ENCODE peak calls at places on chromosomes 5 and 9, in eight cellular contexts. B is epithelial cell of esophagus, A is HuH-7, D is D341Med, F is HS-5, Q is NCI-H446 treated with DMSO at 0.1 percent for 48 hours, P is NCI-H2029, R is AG10803. Z is an unnamed sample.

GRCh38 chr5:150245111-150245789 is 44.3 kb downstream of the CAMK2A start:
- DNase-seq in D (no peak), F (no peak), P (no peak), Q (no peak), R (peak; percentile 22), B (no peak), A (no peak), Z (peak; percentile 66)

GRCh38 chr9:113258282-113258681 is 17.1 kb downstream of the CDC26 start:
- DNase-seq in B (no peak), D (no peak), P (no peak), Q (no peak), R (no peak), A (no peak), F (no peak), Z (no peak)

GRCh38 chr9:87547665-87548064 is 50.0 kb downstream of the DAPK1 start:
- DNase-seq in A (no peak), F (no peak), D (no peak), B (peak; percentile 58), P (no peak), R (no peak), Q (no peak), Z (no peak)

GRCh38 chr5:15003511-15003920 is 131.9 kb upstream of the ANKH start:
- DNase-seq in P (peak; percentile 72), A (peak; percentile 72), Q (peak; percentile 88), F (no peak), D (peak; percentile 81), R (peak; percentile 78), B (peak; percentile 76), Z (peak; percentile 89)

GRCh38 chr5:14757853-14758252 is 93.3 kb downstream of the OTULIN start:
- DNase-seq in P (no peak), A (no peak), D (no peak), B (no peak), R (no peak), Q (no peak), F (no peak), Z (no peak)

GRCh38 chr9:121599872-121600585 is 51.4 kb upstream of the DAB2IP start:
- DNase-seq in Q (no peak), R (no peak), F (no peak), P (no peak), D (peak; percentile 60), B (no peak), A (peak; percentile 47), Z (peak; percentile 17)

GRCh38 chr5:149079883-149080282 is 17.0 kb upstream of the SH3TC2 start:
- DNase-seq in R (no peak), F (no peak), Q (no peak), A (no peak), D (no peak), P (no peak), B (no peak), Z (no peak)

GRCh38 chr5:143446535-143447226 is 43.2 kb upstream of the NR3C1 start:
- DNase-seq in R (no peak), A (no peak), B (no peak), P (no peak), D (no peak), Q (no peak), F (no peak), Z (no peak)

GRCh38 chr5:179430256-179431175 is 85.3 kb upstream of the ADAMTS2 start:
- DNase-seq in A (no peak), R (no peak), F (no peak), B (no peak), Q (no peak), P (no peak), D (no peak), Z (no peak)

GRCh38 chr5:142324871-142325676 is at the start of gene SPRY4:
- DNase-seq in F (peak; percentile 97), D (peak; percentile 94), R (peak; percentile 96), P (peak; percentile 93), Q (peak; percentile 88), A (peak; percentile 86), B (peak; percentile 97), Z (peak; percentile 98)

GRCh38 chr9:109602987-109603386 is 104.9 kb upstream of the PTPN3 start:
- DNase-seq in R (no peak), A (no peak), P (no peak), B (no peak), D (no peak), Q (peak; percentile 39), F (no peak), Z (peak; percentile 17)

GRCh38 chr9:110183208-110184145 is 24.5 kb downstream of the C9orf152 start:
- DNase-seq in Q (peak; percentile 17), D (peak; percentile 67), B (peak; percentile 84), R (peak; percentile 73), F (no peak), A (peak; percentile 70), P (peak; percentile 80), Z (peak; percentile 77)

GRCh38 chr5:172523146-172523745 is 68.9 kb upstream of the SH3PXD2B start:
- DNase-seq in B (no peak), R (no peak), F (no peak), D (no peak), Q (no peak), A (no peak), P (no peak), Z (no peak)

GRCh38 chr5:65190328-65191053 is 291.2 kb downstream of the ADAMTS6 start:
- DNase-seq in F (peak; percentile 99), P (no peak), Q (no peak), B (peak; percentile 93), D (no peak), A (no peak), R (peak; percentile 99), Z (peak; percentile 96)

GRCh38 chr5:134224905-134225779 is 731 bp downstream of the PPP2CA start:
- DNase-seq in P (peak; percentile 47), B (peak; percentile 75), A (peak; percentile 38), D (peak; percentile 83), F (peak; percentile 87), Q (peak; percentile 38), R (peak; percentile 57), Z (peak; percentile 88)

GRCh38 chr9:121494192-121494591 is 5.5 kb downstream of the GGTA1 start:
- DNase-seq in A (no peak), R (no peak), F (no peak), B (no peak), D (no peak), P (no peak), Q (no peak), Z (no peak)

GRCh38 chr5:14552017-14552416 is 29.6 kb upstream of the OTULINL start:
- DNase-seq in Q (no peak), D (no peak), A (no peak), R (no peak), B (no peak), F (no peak), P (no peak), Z (peak; percentile 6)

GRCh38 chr9:116506685-116507084 is 180.4 kb upstream of the TRIM32 start:
- DNase-seq in B (peak; percentile 61), A (no peak), R (no peak), F (no peak), P (no peak), Q (no peak), D (no peak), Z (peak; percentile 57)

GRCh38 chr9:113363336-113363735 is 13.4 kb downstream of the HDHD3 start:
- DNase-seq in A (no peak), D (no peak), B (no peak), F (no peak), Q (no peak), P (no peak), R (no peak), Z (no peak)

GRCh38 chr5:73950441-73950873 is 324.5 kb downstream of the ARHGEF28 start:
- DNase-seq in P (no peak), B (peak; percentile 43), R (peak; percentile 28), A (no peak), Q (peak; percentile 43), F (no peak), D (no peak), Z (peak; percentile 49)

GRCh38 chr5:171312129-171312819 is 3.2 kb downstream of the TLX3 start:
- DNase-seq in B (no peak), D (no peak), R (no peak), A (no peak), Q (no peak), P (no peak), F (no peak), Z (no peak)

GRCh38 chr9:121529237-121529987 is 29.8 kb upstream of the GGTA1 start:
- DNase-seq in P (peak; percentile 91), F (peak; percentile 94), Q (peak; percentile 58), R (peak; percentile 99), A (no peak), B (peak; percentile 91), D (peak; percentile 40), Z (peak; percentile 100)

GRCh38 chr5:15499528-15500325 is at the start of gene FBXL7:
- DNase-seq in Q (no peak), F (no peak), B (peak; percentile 75), A (peak; percentile 53), D (peak; percentile 62), R (peak; percentile 77), P (no peak), Z (peak; percentile 94)

GRCh38 chr5:54254482-54255198 is 55.7 kb downstream of the ARL15 start:
- DNase-seq in D (peak; percentile 37), F (no peak), R (no peak), A (no peak), B (peak; percentile 11), P (peak; percentile 32), Q (peak; percentile 12), Z (peak; percentile 42)

GRCh38 chr9:87578625-87579024 is 81.0 kb downstream of the DAPK1 start:
- DNase-seq in F (no peak), A (no peak), Q (no peak), P (no peak), D (no peak), B (no peak), R (no peak), Z (no peak)

GRCh38 chr9:87531370-87532295 is 34.0 kb downstream of the DAPK1 start:
- DNase-seq in P (no peak), D (no peak), Q (no peak), F (no peak), R (no peak), A (no peak), B (no peak), Z (no peak)

GRCh38 chr9:35295369-35296036 is 133.7 kb downstream of the UNC13B start:
- DNase-seq in Q (no peak), R (no peak), P (no peak), B (no peak), F (no peak), A (no peak), D (no peak), Z (no peak)

GRCh38 chr9:72151099-72151498 is 1.9 kb downstream of the GDA start:
- DNase-seq in P (no peak), B (peak; percentile 26), A (no peak), R (no peak), Q (no peak), D (no peak), F (no peak), Z (no peak)